ENCODE peak calls at places on chromosomes 1 and 21, in nine cellular contexts. One of them, this sample, is unnamed.

GRCh38 chr1:47738560-47739182 is 258.5 kb downstream of the TRABD2B start:
- DNase-seq in activated CD4-positive, alpha-beta T cell treated with anti-CD3 and anti-CD28 coated beads, Interleukin-2, amount 50 U/mL, for 1 hour: no peak
- DNase-seq in activated B cell treated with CpG ODN at 0.5 μM for 24 hours: no peak
- DNase-seq in hypothalamus: no peak
- DNase-seq in posterior cingulate gyrus: no peak
- DNase-seq in stimulated activated CD4-positive, alpha-beta T cell treated with anti-CD3 and anti-CD28 coated beads, Interleukin-4, amount 100 ng/mL, for 1 hour: no peak
- DNase-seq in non-pigmented ciliary epithelial cell: peak
- DNase-seq in Right ventricle myocardium inferior: no peak
- DNase-seq in heart left ventricle: no peak
- DNase-seq in this sample: no peak

GRCh38 chr1:67261646-67262045 is 46.0 kb upstream of the IL12RB2 start:
- DNase-seq in posterior cingulate gyrus: no peak
- DNase-seq in stimulated activated CD4-positive, alpha-beta T cell treated with anti-CD3 and anti-CD28 coated beads, Interleukin-4, amount 100 ng/mL, for 1 hour: peak
- DNase-seq in hypothalamus: no peak
- DNase-seq in heart left ventricle: no peak
- DNase-seq in activated B cell treated with CpG ODN at 0.5 μM for 24 hours: no peak
- DNase-seq in activated CD4-positive, alpha-beta T cell treated with anti-CD3 and anti-CD28 coated beads, Interleukin-2, amount 50 U/mL, for 1 hour: peak
- DNase-seq in Right ventricle myocardium inferior: no peak
- DNase-seq in non-pigmented ciliary epithelial cell: no peak
- DNase-seq in this sample: no peak

GRCh38 chr1:23242414-23242813 is 25.1 kb upstream of the HTR1D start:
- DNase-seq in non-pigmented ciliary epithelial cell: no peak
- DNase-seq in activated CD4-positive, alpha-beta T cell treated with anti-CD3 and anti-CD28 coated beads, Interleukin-2, amount 50 U/mL, for 1 hour: no peak
- DNase-seq in activated B cell treated with CpG ODN at 0.5 μM for 24 hours: no peak
- DNase-seq in hypothalamus: no peak
- DNase-seq in heart left ventricle: no peak
- DNase-seq in stimulated activated CD4-positive, alpha-beta T cell treated with anti-CD3 and anti-CD28 coated beads, Interleukin-4, amount 100 ng/mL, for 1 hour: no peak
- DNase-seq in posterior cingulate gyrus: no peak
- DNase-seq in Right ventricle myocardium inferior: no peak
- DNase-seq in this sample: no peak

GRCh38 chr1:65820983-65821382 is 28.3 kb downstream of the PDE4B start:
- DNase-seq in activated CD4-positive, alpha-beta T cell treated with anti-CD3 and anti-CD28 coated beads, Interleukin-2, amount 50 U/mL, for 1 hour: no peak
- DNase-seq in hypothalamus: no peak
- DNase-seq in activated B cell treated with CpG ODN at 0.5 μM for 24 hours: no peak
- DNase-seq in heart left ventricle: no peak
- DNase-seq in stimulated activated CD4-positive, alpha-beta T cell treated with anti-CD3 and anti-CD28 coated beads, Interleukin-4, amount 100 ng/mL, for 1 hour: no peak
- DNase-seq in posterior cingulate gyrus: no peak
- DNase-seq in Right ventricle myocardium inferior: no peak
- DNase-seq in non-pigmented ciliary epithelial cell: peak
- DNase-seq in this sample: no peak

GRCh38 chr21:36126621-36127110 is 8.2 kb upstream of the CBR3 start:
- DNase-seq in activated B cell treated with CpG ODN at 0.5 μM for 24 hours: no peak
- DNase-seq in activated CD4-positive, alpha-beta T cell treated with anti-CD3 and anti-CD28 coated beads, Interleukin-2, amount 50 U/mL, for 1 hour: no peak
- DNase-seq in Right ventricle myocardium inferior: no peak
- DNase-seq in stimulated activated CD4-positive, alpha-beta T cell treated with anti-CD3 and anti-CD28 coated beads, Interleukin-4, amount 100 ng/mL, for 1 hour: no peak
- DNase-seq in non-pigmented ciliary epithelial cell: no peak
- DNase-seq in heart left ventricle: no peak
- DNase-seq in posterior cingulate gyrus: no peak
- DNase-seq in hypothalamus: no peak
- DNase-seq in this sample: no peak

GRCh38 chr1:56585985-56586384 is 6.6 kb upstream of the PLPP3 start:
- DNase-seq in heart left ventricle: no peak
- DNase-seq in stimulated activated CD4-positive, alpha-beta T cell treated with anti-CD3 and anti-CD28 coated beads, Interleukin-4, amount 100 ng/mL, for 1 hour: no peak
- DNase-seq in posterior cingulate gyrus: no peak
- DNase-seq in activated CD4-positive, alpha-beta T cell treated with anti-CD3 and anti-CD28 coated beads, Interleukin-2, amount 50 U/mL, for 1 hour: no peak
- DNase-seq in hypothalamus: no peak
- DNase-seq in non-pigmented ciliary epithelial cell: no peak
- DNase-seq in activated B cell treated with CpG ODN at 0.5 μM for 24 hours: no peak
- DNase-seq in Right ventricle myocardium inferior: no peak
- DNase-seq in this sample: no peak

GRCh38 chr21:45991606-45992301 is 10.2 kb downstream of the COL6A1 start:
- DNase-seq in hypothalamus: no peak
- DNase-seq in stimulated activated CD4-positive, alpha-beta T cell treated with anti-CD3 and anti-CD28 coated beads, Interleukin-4, amount 100 ng/mL, for 1 hour: no peak
- DNase-seq in activated B cell treated with CpG ODN at 0.5 μM for 24 hours: peak
- DNase-seq in Right ventricle myocardium inferior: peak
- DNase-seq in posterior cingulate gyrus: peak
- DNase-seq in heart left ventricle: peak
- DNase-seq in activated CD4-positive, alpha-beta T cell treated with anti-CD3 and anti-CD28 coated beads, Interleukin-2, amount 50 U/mL, for 1 hour: no peak
- DNase-seq in non-pigmented ciliary epithelial cell: no peak
- DNase-seq in this sample: no peak

GRCh38 chr21:17390575-17390974 is 122.3 kb upstream of the CXADR start:
- DNase-seq in Right ventricle myocardium inferior: no peak
- DNase-seq in posterior cingulate gyrus: no peak
- DNase-seq in heart left ventricle: no peak
- DNase-seq in stimulated activated CD4-positive, alpha-beta T cell treated with anti-CD3 and anti-CD28 coated beads, Interleukin-4, amount 100 ng/mL, for 1 hour: no peak
- DNase-seq in activated CD4-positive, alpha-beta T cell treated with anti-CD3 and anti-CD28 coated beads, Interleukin-2, amount 50 U/mL, for 1 hour: no peak
- DNase-seq in hypothalamus: no peak
- DNase-seq in activated B cell treated with CpG ODN at 0.5 μM for 24 hours: no peak
- DNase-seq in non-pigmented ciliary epithelial cell: no peak
- DNase-seq in this sample: no peak

GRCh38 chr21:32605469-32605868 is 6.7 kb downstream of the CFAP298 start:
- DNase-seq in hypothalamus: no peak
- DNase-seq in stimulated activated CD4-positive, alpha-beta T cell treated with anti-CD3 and anti-CD28 coated beads, Interleukin-4, amount 100 ng/mL, for 1 hour: no peak
- DNase-seq in posterior cingulate gyrus: no peak
- DNase-seq in Right ventricle myocardium inferior: no peak
- DNase-seq in heart left ventricle: no peak
- DNase-seq in non-pigmented ciliary epithelial cell: no peak
- DNase-seq in activated B cell treated with CpG ODN at 0.5 μM for 24 hours: no peak
- DNase-seq in activated CD4-positive, alpha-beta T cell treated with anti-CD3 and anti-CD28 coated beads, Interleukin-2, amount 50 U/mL, for 1 hour: no peak
- DNase-seq in this sample: no peak

GRCh38 chr21:17727361-17727760 is 91.8 kb downstream of the C21orf91 start:
- DNase-seq in non-pigmented ciliary epithelial cell: no peak
- DNase-seq in heart left ventricle: no peak
- DNase-seq in Right ventricle myocardium inferior: no peak
- DNase-seq in hypothalamus: no peak
- DNase-seq in stimulated activated CD4-positive, alpha-beta T cell treated with anti-CD3 and anti-CD28 coated beads, Interleukin-4, amount 100 ng/mL, for 1 hour: no peak
- DNase-seq in posterior cingulate gyrus: no peak
- DNase-seq in activated CD4-positive, alpha-beta T cell treated with anti-CD3 and anti-CD28 coated beads, Interleukin-2, amount 50 U/mL, for 1 hour: no peak
- DNase-seq in activated B cell treated with CpG ODN at 0.5 μM for 24 hours: no peak
- DNase-seq in this sample: no peak

GRCh38 chr1:164561461-164561860 is 2.5 kb downstream of the PBX1 start:
- DNase-seq in activated CD4-positive, alpha-beta T cell treated with anti-CD3 and anti-CD28 coated beads, Interleukin-2, amount 50 U/mL, for 1 hour: no peak
- DNase-seq in heart left ventricle: no peak
- DNase-seq in activated B cell treated with CpG ODN at 0.5 μM for 24 hours: no peak
- DNase-seq in hypothalamus: no peak
- DNase-seq in stimulated activated CD4-positive, alpha-beta T cell treated with anti-CD3 and anti-CD28 coated beads, Interleukin-4, amount 100 ng/mL, for 1 hour: no peak
- DNase-seq in non-pigmented ciliary epithelial cell: no peak
- DNase-seq in Right ventricle myocardium inferior: no peak
- DNase-seq in posterior cingulate gyrus: no peak
- DNase-seq in this sample: no peak

GRCh38 chr1:77825356-77825709 is 45.9 kb downstream of the MIGA1 start:
- DNase-seq in heart left ventricle: no peak
- DNase-seq in non-pigmented ciliary epithelial cell: peak
- DNase-seq in activated CD4-positive, alpha-beta T cell treated with anti-CD3 and anti-CD28 coated beads, Interleukin-2, amount 50 U/mL, for 1 hour: no peak
- DNase-seq in hypothalamus: no peak
- DNase-seq in posterior cingulate gyrus: no peak
- DNase-seq in stimulated activated CD4-positive, alpha-beta T cell treated with anti-CD3 and anti-CD28 coated beads, Interleukin-4, amount 100 ng/mL, for 1 hour: no peak
- DNase-seq in activated B cell treated with CpG ODN at 0.5 μM for 24 hours: no peak
- DNase-seq in Right ventricle myocardium inferior: no peak
- DNase-seq in this sample: no peak

GRCh38 chr1:153649867-153650235 is 8.7 kb upstream of the SNAPIN start:
- DNase-seq in non-pigmented ciliary epithelial cell: no peak
- DNase-seq in hypothalamus: peak
- DNase-seq in posterior cingulate gyrus: peak
- DNase-seq in activated CD4-positive, alpha-beta T cell treated with anti-CD3 and anti-CD28 coated beads, Interleukin-2, amount 50 U/mL, for 1 hour: no peak
- DNase-seq in heart left ventricle: peak
- DNase-seq in activated B cell treated with CpG ODN at 0.5 μM for 24 hours: no peak
- DNase-seq in Right ventricle myocardium inferior: no peak
- DNase-seq in stimulated activated CD4-positive, alpha-beta T cell treated with anti-CD3 and anti-CD28 coated beads, Interleukin-4, amount 100 ng/mL, for 1 hour: no peak
- DNase-seq in this sample: no peak

GRCh38 chr1:206464456-206464964 is 5.8 kb upstream of the IKBKE start:
- DNase-seq in activated B cell treated with CpG ODN at 0.5 μM for 24 hours: no peak
- DNase-seq in Right ventricle myocardium inferior: no peak
- DNase-seq in stimulated activated CD4-positive, alpha-beta T cell treated with anti-CD3 and anti-CD28 coated beads, Interleukin-4, amount 100 ng/mL, for 1 hour: no peak
- DNase-seq in non-pigmented ciliary epithelial cell: peak
- DNase-seq in activated CD4-positive, alpha-beta T cell treated with anti-CD3 and anti-CD28 coated beads, Interleukin-2, amount 50 U/mL, for 1 hour: no peak
- DNase-seq in heart left ventricle: peak
- DNase-seq in hypothalamus: no peak
- DNase-seq in posterior cingulate gyrus: no peak
- DNase-seq in this sample: no peak

GRCh38 chr1:228668553-228669400 is 66.5 kb upstream of the RHOU start:
- DNase-seq in Right ventricle myocardium inferior: no peak
- DNase-seq in posterior cingulate gyrus: no peak
- DNase-seq in hypothalamus: no peak
- DNase-seq in heart left ventricle: no peak
- DNase-seq in non-pigmented ciliary epithelial cell: no peak
- DNase-seq in stimulated activated CD4-positive, alpha-beta T cell treated with anti-CD3 and anti-CD28 coated beads, Interleukin-4, amount 100 ng/mL, for 1 hour: no peak
- DNase-seq in activated CD4-positive, alpha-beta T cell treated with anti-CD3 and anti-CD28 coated beads, Interleukin-2, amount 50 U/mL, for 1 hour: no peak
- DNase-seq in activated B cell treated with CpG ODN at 0.5 μM for 24 hours: no peak
- DNase-seq in this sample: no peak

GRCh38 chr1:8525291-8526275 is 207.7 kb downstream of the SLC45A1 start:
- DNase-seq in stimulated activated CD4-positive, alpha-beta T cell treated with anti-CD3 and anti-CD28 coated beads, Interleukin-4, amount 100 ng/mL, for 1 hour: peak
- DNase-seq in posterior cingulate gyrus: peak
- DNase-seq in activated CD4-positive, alpha-beta T cell treated with anti-CD3 and anti-CD28 coated beads, Interleukin-2, amount 50 U/mL, for 1 hour: peak
- DNase-seq in hypothalamus: peak
- DNase-seq in activated B cell treated with CpG ODN at 0.5 μM for 24 hours: peak
- DNase-seq in Right ventricle myocardium inferior: peak
- DNase-seq in non-pigmented ciliary epithelial cell: peak
- DNase-seq in heart left ventricle: peak
- DNase-seq in this sample: peak

GRCh38 chr21:39670741-39671140 is 58.0 kb downstream of the B3GALT5 start:
- DNase-seq in posterior cingulate gyrus: no peak
- DNase-seq in hypothalamus: no peak
- DNase-seq in Right ventricle myocardium inferior: no peak
- DNase-seq in heart left ventricle: no peak
- DNase-seq in activated CD4-positive, alpha-beta T cell treated with anti-CD3 and anti-CD28 coated beads, Interleukin-2, amount 50 U/mL, for 1 hour: no peak
- DNase-seq in non-pigmented ciliary epithelial cell: no peak
- DNase-seq in activated B cell treated with CpG ODN at 0.5 μM for 24 hours: no peak
- DNase-seq in stimulated activated CD4-positive, alpha-beta T cell treated with anti-CD3 and anti-CD28 coated beads, Interleukin-4, amount 100 ng/mL, for 1 hour: no peak
- DNase-seq in this sample: no peak

GRCh38 chr1:12056331-12056841 is 6.7 kb upstream of the TNFRSF8 start:
- DNase-seq in activated B cell treated with CpG ODN at 0.5 μM for 24 hours: no peak
- DNase-seq in heart left ventricle: no peak
- DNase-seq in Right ventricle myocardium inferior: no peak
- DNase-seq in hypothalamus: no peak
- DNase-seq in stimulated activated CD4-positive, alpha-beta T cell treated with anti-CD3 and anti-CD28 coated beads, Interleukin-4, amount 100 ng/mL, for 1 hour: no peak
- DNase-seq in activated CD4-positive, alpha-beta T cell treated with anti-CD3 and anti-CD28 coated beads, Interleukin-2, amount 50 U/mL, for 1 hour: no peak
- DNase-seq in non-pigmented ciliary epithelial cell: no peak
- DNase-seq in posterior cingulate gyrus: no peak
- DNase-seq in this sample: no peak

GRCh38 chr1:58816072-58816746 is 32.4 kb upstream of the JUN start:
- DNase-seq in posterior cingulate gyrus: peak
- DNase-seq in hypothalamus: peak
- DNase-seq in Right ventricle myocardium inferior: peak
- DNase-seq in stimulated activated CD4-positive, alpha-beta T cell treated with anti-CD3 and anti-CD28 coated beads, Interleukin-4, amount 100 ng/mL, for 1 hour: peak
- DNase-seq in heart left ventricle: peak
- DNase-seq in non-pigmented ciliary epithelial cell: peak
- DNase-seq in activated B cell treated with CpG ODN at 0.5 μM for 24 hours: peak
- DNase-seq in activated CD4-positive, alpha-beta T cell treated with anti-CD3 and anti-CD28 coated beads, Interleukin-2, amount 50 U/mL, for 1 hour: peak
- DNase-seq in this sample: peak

GRCh38 chr1:179178965-179179364 is 50.5 kb downstream of the ABL2 start:
- DNase-seq in stimulated activated CD4-positive, alpha-beta T cell treated with anti-CD3 and anti-CD28 coated beads, Interleukin-4, amount 100 ng/mL, for 1 hour: no peak
- DNase-seq in posterior cingulate gyrus: no peak
- DNase-seq in activated CD4-positive, alpha-beta T cell treated with anti-CD3 and anti-CD28 coated beads, Interleukin-2, amount 50 U/mL, for 1 hour: no peak
- DNase-seq in hypothalamus: no peak
- DNase-seq in non-pigmented ciliary epithelial cell: no peak
- DNase-seq in Right ventricle myocardium inferior: no peak
- DNase-seq in activated B cell treated with CpG ODN at 0.5 μM for 24 hours: no peak
- DNase-seq in heart left ventricle: no peak
- DNase-seq in this sample: no peak

GRCh38 chr1:245345191-245345884 is 190.6 kb downstream of the KIF26B start:
- DNase-seq in activated CD4-positive, alpha-beta T cell treated with anti-CD3 and anti-CD28 coated beads, Interleukin-2, amount 50 U/mL, for 1 hour: no peak
- DNase-seq in heart left ventricle: no peak
- DNase-seq in activated B cell treated with CpG ODN at 0.5 μM for 24 hours: no peak
- DNase-seq in stimulated activated CD4-positive, alpha-beta T cell treated with anti-CD3 and anti-CD28 coated beads, Interleukin-4, amount 100 ng/mL, for 1 hour: no peak
- DNase-seq in Right ventricle myocardium inferior: no peak
- DNase-seq in hypothalamus: no peak
- DNase-seq in non-pigmented ciliary epithelial cell: no peak
- DNase-seq in posterior cingulate gyrus: no peak
- DNase-seq in this sample: no peak

GRCh38 chr1:182974792-182975191 is 21.8 kb upstream of the SHCBP1L start:
- DNase-seq in heart left ventricle: no peak
- DNase-seq in non-pigmented ciliary epithelial cell: no peak
- DNase-seq in activated CD4-positive, alpha-beta T cell treated with anti-CD3 and anti-CD28 coated beads, Interleukin-2, amount 50 U/mL, for 1 hour: no peak
- DNase-seq in stimulated activated CD4-positive, alpha-beta T cell treated with anti-CD3 and anti-CD28 coated beads, Interleukin-4, amount 100 ng/mL, for 1 hour: no peak
- DNase-seq in posterior cingulate gyrus: no peak
- DNase-seq in hypothalamus: no peak
- DNase-seq in activated B cell treated with CpG ODN at 0.5 μM for 24 hours: no peak
- DNase-seq in Right ventricle myocardium inferior: no peak
- DNase-seq in this sample: no peak

GRCh38 chr1:92480813-92481597 is 5.7 kb downstream of the GFI1 start:
- DNase-seq in activated CD4-positive, alpha-beta T cell treated with anti-CD3 and anti-CD28 coated beads, Interleukin-2, amount 50 U/mL, for 1 hour: no peak
- DNase-seq in non-pigmented ciliary epithelial cell: no peak
- DNase-seq in activated B cell treated with CpG ODN at 0.5 μM for 24 hours: no peak
- DNase-seq in posterior cingulate gyrus: no peak
- DNase-seq in heart left ventricle: no peak
- DNase-seq in Right ventricle myocardium inferior: no peak
- DNase-seq in stimulated activated CD4-positive, alpha-beta T cell treated with anti-CD3 and anti-CD28 coated beads, Interleukin-4, amount 100 ng/mL, for 1 hour: no peak
- DNase-seq in hypothalamus: no peak
- DNase-seq in this sample: no peak

GRCh38 chr1:20404466-20404865 is 81.5 kb downstream of the CAMK2N1 start:
- DNase-seq in posterior cingulate gyrus: peak
- DNase-seq in heart left ventricle: no peak
- DNase-seq in Right ventricle myocardium inferior: no peak
- DNase-seq in non-pigmented ciliary epithelial cell: no peak
- DNase-seq in stimulated activated CD4-positive, alpha-beta T cell treated with anti-CD3 and anti-CD28 coated beads, Interleukin-4, amount 100 ng/mL, for 1 hour: no peak
- DNase-seq in activated CD4-positive, alpha-beta T cell treated with anti-CD3 and anti-CD28 coated beads, Interleukin-2, amount 50 U/mL, for 1 hour: no peak
- DNase-seq in activated B cell treated with CpG ODN at 0.5 μM for 24 hours: no peak
- DNase-seq in hypothalamus: no peak
- DNase-seq in this sample: no peak

GRCh38 chr1:162191396-162192322 is 122.2 kb downstream of the NOS1AP start:
- DNase-seq in heart left ventricle: no peak
- DNase-seq in stimulated activated CD4-positive, alpha-beta T cell treated with anti-CD3 and anti-CD28 coated beads, Interleukin-4, amount 100 ng/mL, for 1 hour: no peak
- DNase-seq in non-pigmented ciliary epithelial cell: no peak
- DNase-seq in activated CD4-positive, alpha-beta T cell treated with anti-CD3 and anti-CD28 coated beads, Interleukin-2, amount 50 U/mL, for 1 hour: no peak
- DNase-seq in Right ventricle myocardium inferior: no peak
- DNase-seq in activated B cell treated with CpG ODN at 0.5 μM for 24 hours: no peak
- DNase-seq in posterior cingulate gyrus: no peak
- DNase-seq in hypothalamus: no peak
- DNase-seq in this sample: no peak

GRCh38 chr21:46308431-46308830 is 15.2 kb downstream of the C21orf58 start:
- DNase-seq in Right ventricle myocardium inferior: no peak
- DNase-seq in stimulated activated CD4-positive, alpha-beta T cell treated with anti-CD3 and anti-CD28 coated beads, Interleukin-4, amount 100 ng/mL, for 1 hour: no peak
- DNase-seq in activated CD4-positive, alpha-beta T cell treated with anti-CD3 and anti-CD28 coated beads, Interleukin-2, amount 50 U/mL, for 1 hour: no peak
- DNase-seq in hypothalamus: no peak
- DNase-seq in posterior cingulate gyrus: no peak
- DNase-seq in heart left ventricle: no peak
- DNase-seq in activated B cell treated with CpG ODN at 0.5 μM for 24 hours: no peak
- DNase-seq in non-pigmented ciliary epithelial cell: no peak
- DNase-seq in this sample: no peak

GRCh38 chr1:6235302-6235680 is 473 bp downstream of the ICMT start:
- DNase-seq in heart left ventricle: no peak
- DNase-seq in posterior cingulate gyrus: no peak
- DNase-seq in hypothalamus: no peak
- DNase-seq in non-pigmented ciliary epithelial cell: no peak
- DNase-seq in activated B cell treated with CpG ODN at 0.5 μM for 24 hours: no peak
- DNase-seq in stimulated activated CD4-positive, alpha-beta T cell treated with anti-CD3 and anti-CD28 coated beads, Interleukin-4, amount 100 ng/mL, for 1 hour: no peak
- DNase-seq in Right ventricle myocardium inferior: no peak
- DNase-seq in activated CD4-positive, alpha-beta T cell treated with anti-CD3 and anti-CD28 coated beads, Interleukin-2, amount 50 U/mL, for 1 hour: no peak
- DNase-seq in this sample: peak

GRCh38 chr1:227897704-227898438 is 49.9 kb downstream of the WNT9A start:
- DNase-seq in activated B cell treated with CpG ODN at 0.5 μM for 24 hours: peak
- DNase-seq in Right ventricle myocardium inferior: peak
- DNase-seq in activated CD4-positive, alpha-beta T cell treated with anti-CD3 and anti-CD28 coated beads, Interleukin-2, amount 50 U/mL, for 1 hour: no peak
- DNase-seq in heart left ventricle: no peak
- DNase-seq in non-pigmented ciliary epithelial cell: no peak
- DNase-seq in hypothalamus: no peak
- DNase-seq in posterior cingulate gyrus: no peak
- DNase-seq in stimulated activated CD4-positive, alpha-beta T cell treated with anti-CD3 and anti-CD28 coated beads, Interleukin-4, amount 100 ng/mL, for 1 hour: no peak
- DNase-seq in this sample: no peak

GRCh38 chr21:46150491-46151121 is 4.8 kb downstream of the FTCD start:
- DNase-seq in stimulated activated CD4-positive, alpha-beta T cell treated with anti-CD3 and anti-CD28 coated beads, Interleukin-4, amount 100 ng/mL, for 1 hour: no peak
- DNase-seq in heart left ventricle: no peak
- DNase-seq in activated B cell treated with CpG ODN at 0.5 μM for 24 hours: no peak
- DNase-seq in non-pigmented ciliary epithelial cell: no peak
- DNase-seq in activated CD4-positive, alpha-beta T cell treated with anti-CD3 and anti-CD28 coated beads, Interleukin-2, amount 50 U/mL, for 1 hour: no peak
- DNase-seq in hypothalamus: no peak
- DNase-seq in posterior cingulate gyrus: no peak
- DNase-seq in Right ventricle myocardium inferior: peak
- DNase-seq in this sample: no peak

GRCh38 chr1:201769072-201769471 is 59.9 kb upstream of the IPO9 start:
- DNase-seq in activated CD4-positive, alpha-beta T cell treated with anti-CD3 and anti-CD28 coated beads, Interleukin-2, amount 50 U/mL, for 1 hour: no peak
- DNase-seq in stimulated activated CD4-positive, alpha-beta T cell treated with anti-CD3 and anti-CD28 coated beads, Interleukin-4, amount 100 ng/mL, for 1 hour: no peak
- DNase-seq in activated B cell treated with CpG ODN at 0.5 μM for 24 hours: no peak
- DNase-seq in Right ventricle myocardium inferior: no peak
- DNase-seq in non-pigmented ciliary epithelial cell: no peak
- DNase-seq in heart left ventricle: no peak
- DNase-seq in posterior cingulate gyrus: no peak
- DNase-seq in hypothalamus: no peak
- DNase-seq in this sample: no peak

GRCh38 chr1:84885469-84885868 is 7.5 kb downstream of the LPAR3 start:
- DNase-seq in non-pigmented ciliary epithelial cell: no peak
- DNase-seq in posterior cingulate gyrus: no peak
- DNase-seq in stimulated activated CD4-positive, alpha-beta T cell treated with anti-CD3 and anti-CD28 coated beads, Interleukin-4, amount 100 ng/mL, for 1 hour: no peak
- DNase-seq in hypothalamus: no peak
- DNase-seq in heart left ventricle: no peak
- DNase-seq in Right ventricle myocardium inferior: no peak
- DNase-seq in activated B cell treated with CpG ODN at 0.5 μM for 24 hours: no peak
- DNase-seq in activated CD4-positive, alpha-beta T cell treated with anti-CD3 and anti-CD28 coated beads, Interleukin-2, amount 50 U/mL, for 1 hour: no peak
- DNase-seq in this sample: no peak